ENCODE peak calls at places on chromosomes 3 and 15, in six cellular contexts. W, Y, I, K, S and C are unnamed samples.

GRCh38 chr15:51229907-51230328 is 108.5 kb downstream of the CYP19A1 start:
- DNase-seq in W (peak), Y (no peak), I (no peak), K (no peak), S (no peak), C (peak)

GRCh38 chr3:13111173-13111873 is 38.1 kb upstream of the IQSEC1 start:
- DNase-seq in W (no peak), Y (peak), I (peak), K (no peak), S (no peak), C (no peak)

GRCh38 chr15:74041311-74041756 is 41.0 kb downstream of the GOLGA6A start:
- DNase-seq in W (no peak), Y (no peak), I (no peak), K (no peak), S (no peak), C (no peak)

GRCh38 chr3:10234526-10235230 is 13.6 kb upstream of the TATDN2 start:
- DNase-seq in W (no peak), Y (no peak), I (no peak), K (no peak), S (no peak), C (no peak)

GRCh38 chr15:31267161-31268107 is 59.2 kb upstream of the KLF13 start:
- DNase-seq in W (no peak), Y (no peak), I (peak), K (no peak), S (no peak), C (no peak)

GRCh38 chr3:40586866-40587265 is 62.1 kb downstream of the ZNF621 start:
- DNase-seq in W (no peak), Y (no peak), I (no peak), K (no peak), S (no peak), C (no peak)

GRCh38 chr3:62373215-62373614 is at the start of gene FEZF2:
- DNase-seq in W (no peak), Y (no peak), I (no peak), K (no peak), S (no peak), C (no peak)

GRCh38 chr15:22992026-22992331 is 11.8 kb upstream of the CYFIP1 start:
- DNase-seq in W (no peak), Y (no peak), I (no peak), K (no peak), S (no peak), C (no peak)

GRCh38 chr3:86451749-86452148 is 539.2 kb downstream of the VGLL3 start:
- DNase-seq in W (no peak), Y (no peak), I (no peak), K (no peak), S (no peak), C (no peak)

GRCh38 chr15:33547876-33548275 is 237.1 kb downstream of the RYR3 start:
- DNase-seq in W (peak), Y (peak), I (no peak), K (no peak), S (no peak), C (peak)

GRCh38 chr3:155747286-155747685 is 2.4 kb upstream of the PLCH1 start:
- DNase-seq in W (no peak), Y (no peak), I (no peak), K (no peak), S (no peak), C (no peak)

GRCh38 chr3:125435231-125435630 is 60.1 kb upstream of the ZNF148 start:
- DNase-seq in W (no peak), Y (no peak), I (no peak), K (no peak), S (no peak), C (no peak)

GRCh38 chr3:98263944-98264343 is at the start of gene OR5H6:
- DNase-seq in W (no peak), Y (no peak), I (no peak), K (no peak), S (no peak), C (no peak)

GRCh38 chr3:38649500-38650247 is at the start of gene SCN5A:
- DNase-seq in W (peak), Y (no peak), I (peak), K (no peak), S (no peak), C (peak)

GRCh38 chr3:38650248-38650940 is 907 bp upstream of the SCN5A start:
- DNase-seq in W (no peak), Y (no peak), I (peak), K (no peak), S (no peak), C (no peak)

GRCh38 chr3:38648024-38648658 is 1.3 kb downstream of the SCN5A start:
- DNase-seq in W (no peak), Y (no peak), I (no peak), K (no peak), S (no peak), C (no peak)

GRCh38 chr3:38647217-38647970 is 2.1 kb downstream of the SCN5A start:
- DNase-seq in W (no peak), Y (no peak), I (no peak), K (no peak), S (no peak), C (no peak)

GRCh38 chr3:38648659-38649499 is 608 bp downstream of the SCN5A start:
- DNase-seq in W (no peak), Y (no peak), I (peak), K (no peak), S (no peak), C (no peak)
- H3K4me3 ChIP-seq in W (peak), Y (no peak), I (peak), K (peak), S (no peak), C (peak)

GRCh38 chr3:27826448-27826847 is 104.3 kb upstream of the EOMES start:
- DNase-seq in W (no peak), Y (no peak), I (no peak), K (no peak), S (no peak), C (no peak)

GRCh38 chr3:27824312-27825200 is 102.4 kb upstream of the EOMES start:
- DNase-seq in W (no peak), Y (no peak), I (no peak), K (no peak), S (no peak), C (no peak)

DNA sequence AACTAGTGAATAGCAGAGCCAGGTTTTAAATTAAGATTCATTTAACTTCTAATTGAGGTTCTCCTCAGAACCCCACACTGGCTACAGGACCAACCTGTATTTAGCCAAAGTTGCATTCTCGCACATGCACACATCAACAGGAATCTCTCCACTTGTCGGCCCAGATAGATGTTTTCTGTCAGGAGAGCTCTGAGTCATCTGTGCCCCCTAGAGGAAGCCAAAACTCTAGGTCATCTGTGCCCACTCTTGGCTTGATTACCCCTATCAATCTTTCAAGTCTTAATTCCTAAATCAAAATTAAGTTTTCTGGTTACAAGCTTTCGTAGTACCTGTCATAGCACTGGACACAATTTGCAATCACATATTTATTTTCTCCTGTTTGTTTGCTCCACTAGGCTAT is 104.9 kb upstream of the EOMES start:
- DNase-seq in W (no peak), Y (no peak), I (no peak), K (no peak), S (no peak), C (no peak)
- TF ChIP-seq CTCF in W (no peak), Y (no peak), I (no peak), K (no peak), S (no peak), C (no peak)

GRCh38 chr15:89978914-89979313 is 22.2 kb upstream of the ZNF710 start:
- DNase-seq in W (no peak), Y (peak), I (no peak), K (no peak), S (no peak), C (no peak)

GRCh38 chr15:89972085-89972484 is 29.0 kb upstream of the ZNF710 start:
- DNase-seq in W (no peak), Y (no peak), I (no peak), K (no peak), S (no peak), C (no peak)

GRCh38 chr15:89971592-89971997 is 29.5 kb upstream of the ZNF710 start:
- DNase-seq in W (peak), Y (peak), I (peak), K (peak), S (peak), C (peak)

GRCh38 chr15:89975482-89976291 is 25.4 kb upstream of the ZNF710 start:
- DNase-seq in W (no peak), Y (no peak), I (no peak), K (no peak), S (no peak), C (no peak)
- H3K4me3 ChIP-seq in W (no peak), Y (no peak), I (no peak), K (no peak), S (no peak), C (no peak)

GRCh38 chr3:134978658-134979057 is 183.6 kb downstream of the EPHB1 start:
- DNase-seq in W (no peak), Y (no peak), I (no peak), K (no peak), S (no peak), C (no peak)
- TF ChIP-seq CTCF in W (no peak), Y (no peak), I (no peak), K (no peak), S (no peak), C (no peak)

GRCh38 chr3:51389423-51390183 is 1.5 kb upstream of the RBM15B start:
- DNase-seq in W (peak), Y (no peak), I (peak), K (no peak), S (no peak), C (peak)

GRCh38 chr3:51390186-51390585 is 899 bp upstream of the RBM15B start:
- DNase-seq in W (no peak), Y (no peak), I (no peak), K (no peak), S (no peak), C (no peak)

GRCh38 chr3:51386852-51387229 is 1.8 kb downstream of the MANF start:
- DNase-seq in W (no peak), Y (no peak), I (no peak), K (no peak), S (no peak), C (no peak)

GRCh38 chr3:51386159-51386851 is 1.2 kb downstream of the MANF start:
- DNase-seq in W (no peak), Y (no peak), I (no peak), K (no peak), S (no peak), C (no peak)

DNA sequence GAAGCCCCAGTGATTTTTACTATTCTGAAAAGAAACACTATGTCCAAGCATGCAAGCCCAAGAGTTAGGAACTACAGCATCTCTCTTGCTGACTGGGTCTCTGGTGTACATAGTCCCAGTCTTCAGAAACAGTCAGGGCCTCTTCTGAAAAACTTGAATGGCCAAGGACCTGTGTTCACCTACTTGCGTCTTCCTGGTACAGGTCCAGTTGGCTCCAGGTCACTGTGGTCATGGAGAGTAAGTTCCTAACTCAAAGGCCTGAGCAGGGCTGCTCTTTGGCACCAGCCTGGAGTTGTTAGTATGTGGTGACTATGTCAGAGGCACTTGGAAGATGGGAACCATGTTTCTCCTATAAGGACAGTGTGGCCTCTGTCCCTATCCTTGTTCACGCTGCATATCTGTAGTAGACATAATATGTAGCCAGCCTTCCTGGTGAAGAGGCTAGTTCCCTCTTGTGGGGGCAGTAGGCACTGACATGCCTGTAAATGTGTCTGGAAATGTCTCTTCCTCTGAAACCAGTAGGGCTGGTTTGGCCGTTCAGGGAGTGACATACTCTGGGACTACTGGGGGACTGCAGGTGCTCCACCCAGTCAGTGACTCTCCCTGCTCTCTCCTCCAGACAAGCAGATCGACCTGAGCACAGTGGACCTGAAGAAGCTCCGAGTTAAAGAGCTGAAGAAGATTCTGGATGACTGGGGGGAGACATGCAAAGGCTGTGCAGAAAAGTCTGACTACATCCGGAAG is 2.6 kb upstream of the RBM15B start:
- DNase-seq in W (peak), Y (peak), I (no peak), K (no peak), S (no peak), C (no peak)
- H3K4me3 ChIP-seq in W (no peak), Y (no peak), I (no peak), K (no peak), S (peak), C (no peak)

GRCh38 chr15:39874890-39875549 is 45.0 kb downstream of the GPR176 start:
- DNase-seq in W (peak), Y (peak), I (no peak), K (no peak), S (no peak), C (peak)
- TF ChIP-seq CTCF in W (peak), Y (peak), I (peak), K (peak), S (peak), C (peak)